ENCODE peak calls at places on chromosomes 5 and 9, in eight cellular contexts. One of them, this sample, is unnamed.

GRCh38 chr5:84287964-84288363 is 96.7 kb downstream of the EDIL3 start:
- DNase-seq in skeletal muscle cell: peak; percentile 83
- DNase-seq in tibial nerve: no peak
- DNase-seq in fibroblast of lung: peak; percentile 97
- DNase-seq in HS-5: peak; percentile 80
- DNase-seq in head of caudate nucleus: no peak
- DNase-seq in H7: no peak
- DNase-seq in foreskin fibroblast: peak; percentile 62
- DNase-seq in this sample: peak; percentile 74

GRCh38 chr9:100670719-100671118 is 92.8 kb downstream of the CAVIN4 start:
- DNase-seq in skeletal muscle cell: no peak
- DNase-seq in tibial nerve: no peak
- DNase-seq in fibroblast of lung: no peak
- DNase-seq in HS-5: no peak
- DNase-seq in head of caudate nucleus: no peak
- DNase-seq in H7: no peak
- DNase-seq in foreskin fibroblast: no peak
- DNase-seq in this sample: no peak

GRCh38 chr5:58016329-58016728 is 443.6 kb downstream of the PLK2 start:
- DNase-seq in skeletal muscle cell: peak; percentile 55
- DNase-seq in tibial nerve: peak; percentile 17
- DNase-seq in fibroblast of lung: peak; percentile 58
- DNase-seq in HS-5: no peak
- DNase-seq in head of caudate nucleus: no peak
- DNase-seq in H7: no peak
- DNase-seq in foreskin fibroblast: peak; percentile 56
- DNase-seq in this sample: no peak

GRCh38 chr9:134738869-134739659 is 97.5 kb downstream of the COL5A1 start:
- DNase-seq in skeletal muscle cell: peak; percentile 39
- DNase-seq in tibial nerve: peak; percentile 74
- DNase-seq in fibroblast of lung: peak; percentile 35
- DNase-seq in HS-5: no peak
- DNase-seq in head of caudate nucleus: peak; percentile 83
- DNase-seq in H7: peak; percentile 98
- DNase-seq in foreskin fibroblast: peak; percentile 87
- DNase-seq in this sample: peak; percentile 81

GRCh38 chr9:137451976-137452760 is 7.0 kb downstream of the NSMF start:
- DNase-seq in skeletal muscle cell: no peak
- DNase-seq in tibial nerve: no peak
- DNase-seq in fibroblast of lung: no peak
- DNase-seq in HS-5: no peak
- DNase-seq in head of caudate nucleus: no peak
- DNase-seq in H7: no peak
- DNase-seq in foreskin fibroblast: no peak
- DNase-seq in this sample: no peak

GRCh38 chr9:70510157-70510770 is 95.8 kb upstream of the KLF9 start:
- DNase-seq in skeletal muscle cell: no peak
- DNase-seq in tibial nerve: no peak
- DNase-seq in fibroblast of lung: peak; percentile 16
- DNase-seq in HS-5: no peak
- DNase-seq in head of caudate nucleus: peak; percentile 66
- DNase-seq in H7: peak; percentile 21
- DNase-seq in foreskin fibroblast: peak; percentile 30
- DNase-seq in this sample: no peak

GRCh38 chr5:36879274-36880033 is 2.9 kb downstream of the NIPBL start:
- DNase-seq in skeletal muscle cell: no peak
- DNase-seq in tibial nerve: no peak
- DNase-seq in fibroblast of lung: no peak
- DNase-seq in HS-5: no peak
- DNase-seq in head of caudate nucleus: no peak
- DNase-seq in H7: no peak
- DNase-seq in foreskin fibroblast: no peak
- DNase-seq in this sample: no peak

GRCh38 chr5:145681686-145682085 is 153.5 kb downstream of the PRELID2 start:
- DNase-seq in skeletal muscle cell: peak; percentile 27
- DNase-seq in tibial nerve: peak; percentile 25
- DNase-seq in fibroblast of lung: peak; percentile 62
- DNase-seq in HS-5: peak; percentile 41
- DNase-seq in head of caudate nucleus: peak; percentile 45
- DNase-seq in H7: peak; percentile 17
- DNase-seq in foreskin fibroblast: peak; percentile 85
- DNase-seq in this sample: peak; percentile 72

GRCh38 chr5:115657883-115658233 is 32.0 kb upstream of the TMED7 start:
- DNase-seq in skeletal muscle cell: peak; percentile 46
- DNase-seq in tibial nerve: no peak
- DNase-seq in fibroblast of lung: peak; percentile 95
- DNase-seq in HS-5: peak; percentile 83
- DNase-seq in head of caudate nucleus: no peak
- DNase-seq in H7: no peak
- DNase-seq in foreskin fibroblast: peak; percentile 91
- DNase-seq in this sample: no peak